ENCODE peak calls at places on chromosomes 7 and 10, in seven cellular contexts. E is GM12864, H is BJ, N is A549, F is CD14-positive monocyte, T is epithelial cell of proximal tubule, P is coronary artery. C is an unnamed sample.

GRCh38 chr10:129035052-129035805 is 431.8 kb upstream of the MGMT start:
- DNase-seq in E (no peak), H (no peak), N (no peak), F (no peak), T (peak; percentile 77), P (no peak), C (no peak)

GRCh38 chr10:22821501-22821900 is 106.4 kb upstream of the ARMC3 start:
- DNase-seq in E (no peak), H (peak; percentile 89), N (no peak), F (no peak), T (no peak), P (no peak), C (no peak)

GRCh38 chr10:110815354-110816004 is 56.2 kb upstream of the PDCD4 start:
- DNase-seq in E (peak; percentile 21), H (no peak), N (no peak), F (no peak), T (no peak), P (no peak), C (peak; percentile 44)

GRCh38 chr7:79837915-79838314 is 296.7 kb upstream of the GNAI1 start:
- DNase-seq in E (no peak), H (no peak), N (no peak), F (no peak), T (no peak), P (no peak), C (no peak)

GRCh38 chr7:117949232-117949631 is 76.0 kb upstream of the CTTNBP2 start:
- DNase-seq in E (no peak), H (no peak), N (peak; percentile 6), F (no peak), T (no peak), P (no peak), C (no peak)

GRCh38 chr10:1620803-1621202 is 116.5 kb downstream of the ADARB2 start:
- DNase-seq in E (no peak), H (no peak), N (no peak), F (no peak), T (no peak), P (no peak), C (no peak)

GRCh38 chr7:81299711-81300110 is 380.9 kb upstream of the SEMA3C start:
- DNase-seq in E (no peak), H (no peak), N (no peak), F (no peak), T (peak; percentile 18), P (no peak), C (no peak)

GRCh38 chr7:139172775-139173174 is 58.3 kb upstream of the UBN2 start:
- DNase-seq in E (no peak), H (no peak), N (no peak), F (no peak), T (no peak), P (no peak), C (no peak)

GRCh38 chr10:19097151-19097550 is 48.5 kb downstream of the MALRD1 start:
- DNase-seq in E (no peak), H (no peak), N (no peak), F (no peak), T (no peak), P (no peak), C (no peak)

GRCh38 chr10:19098803-19099202 is 50.2 kb downstream of the MALRD1 start:
- DNase-seq in E (no peak), H (no peak), N (no peak), F (no peak), T (no peak), P (no peak), C (no peak)

GRCh38 chr10:19096674-19097073 is 48.1 kb downstream of the MALRD1 start:
- DNase-seq in E (no peak), H (no peak), N (no peak), F (no peak), T (no peak), P (no peak), C (no peak)
- TF ChIP-seq CTCF in E (no peak), H (no peak), N (no peak), F (no peak), T (no peak), P (no peak), C (no peak)

DNA sequence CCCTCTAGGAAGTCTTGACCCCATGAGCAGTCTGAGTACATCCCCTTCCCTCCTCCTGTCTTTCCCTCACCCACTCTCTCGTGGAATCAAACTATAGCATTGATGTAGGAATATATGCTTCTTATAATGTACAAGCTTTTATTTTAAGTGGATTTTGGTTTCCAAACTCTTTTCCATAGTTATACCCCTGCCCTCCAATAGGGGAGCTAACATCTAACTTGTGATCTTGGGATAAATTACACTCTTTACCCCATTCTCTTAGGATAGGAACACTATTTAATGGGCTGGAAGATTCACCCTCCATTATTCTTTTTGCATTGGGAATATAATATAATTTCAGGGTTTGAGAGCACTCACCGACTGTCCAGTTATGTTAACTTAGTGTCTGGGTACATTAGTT is 465.9 kb downstream of the GATA3 start:
- DNase-seq in E (no peak), H (no peak), N (no peak), F (no peak), T (no peak), P (no peak), C (no peak)
- TF ChIP-seq CTCF in E (peak; percentile 21), H (no peak), N (no peak), F (no peak), T (peak; percentile 29), P (no peak), C (no peak)

DNA sequence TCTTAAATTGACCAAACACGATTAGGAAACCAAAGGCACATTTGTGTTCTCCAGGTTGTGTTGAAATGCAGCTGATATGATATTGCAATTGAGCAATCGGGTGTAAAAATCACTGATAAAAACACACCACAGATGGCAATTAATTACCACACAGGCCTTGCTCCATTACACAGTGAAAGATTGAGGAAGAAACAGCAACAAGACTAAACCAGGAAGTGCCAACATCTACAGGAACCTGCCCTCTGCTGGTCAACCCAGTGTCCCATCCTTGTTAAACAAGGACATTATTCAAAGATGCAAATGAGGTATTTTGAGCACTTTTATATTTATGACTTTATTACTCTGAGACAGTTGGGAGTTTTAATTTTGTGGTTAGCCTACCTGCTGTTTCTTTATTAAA is 765.6 kb upstream of the GHITM start:
- DNase-seq in E (no peak), H (no peak), N (no peak), F (no peak), T (no peak), P (no peak), C (no peak)
- TF ChIP-seq CTCF in E (peak; percentile 36), H (peak; percentile 40), N (no peak), F (no peak), T (peak; percentile 30), P (no peak), C (no peak)

GRCh38 chr7:134031835-134032617 is 95.1 kb upstream of the LRGUK start:
- DNase-seq in E (no peak), H (no peak), N (no peak), F (no peak), T (no peak), P (no peak), C (no peak)
- TF ChIP-seq CTCF in E (no peak), H (no peak), N (peak; percentile 25), F (no peak), T (peak; percentile 28), P (no peak), C (no peak)

DNA sequence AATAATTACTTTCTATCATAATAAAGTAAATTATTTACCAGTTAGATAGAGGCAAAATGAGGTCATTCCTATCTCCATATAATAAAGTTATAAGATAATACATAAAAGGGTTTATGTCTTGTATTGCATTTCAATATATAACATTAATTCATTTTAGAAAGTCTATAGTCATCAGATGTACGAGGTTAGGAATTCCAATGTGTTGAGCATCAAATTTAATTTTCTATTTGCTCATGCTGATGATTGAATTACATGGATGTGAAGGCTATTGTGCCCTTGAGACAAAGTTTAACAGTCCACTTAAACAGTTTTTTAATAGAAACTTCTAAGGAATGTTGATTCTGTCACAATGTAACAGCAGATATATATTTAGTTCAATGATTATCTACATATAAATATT is 678.3 kb upstream of the LRRN3 start:
- DNase-seq in E (no peak), H (no peak), N (no peak), F (no peak), T (no peak), P (no peak), C (no peak)
- TF ChIP-seq CTCF in E (no peak), H (no peak), N (no peak), F (no peak), T (no peak), P (no peak), C (no peak)

GRCh38 chr7:28473567-28474266 is 61.4 kb downstream of the CREB5 start:
- DNase-seq in E (no peak), H (no peak), N (no peak), F (no peak), T (no peak), P (no peak), C (no peak)

GRCh38 chr7:28474267-28474618 is 61.9 kb downstream of the CREB5 start:
- DNase-seq in E (no peak), H (no peak), N (no peak), F (no peak), T (no peak), P (no peak), C (no peak)

GRCh38 chr7:28470344-28470743 is 58.0 kb downstream of the CREB5 start:
- DNase-seq in E (no peak), H (no peak), N (no peak), F (no peak), T (no peak), P (no peak), C (no peak)

GRCh38 chr7:28469562-28469961 is 57.2 kb downstream of the CREB5 start:
- DNase-seq in E (no peak), H (no peak), N (no peak), F (no peak), T (no peak), P (no peak), C (no peak)

GRCh38 chr7:28472332-28472731 is 60.0 kb downstream of the CREB5 start:
- DNase-seq in E (no peak), H (no peak), N (no peak), F (no peak), T (no peak), P (no peak), C (no peak)
- TF ChIP-seq CTCF in E (no peak), H (no peak), N (no peak), F (no peak), T (no peak), P (no peak), C (no peak)